ENCODE peak calls at places on chromosomes 7 and 10, in five cellular contexts. N, T, X, G and D are unnamed samples.

GRCh38 chr10:107561136-107561650 is 396.7 kb upstream of the SORCS1 start:
- DNase-seq in N (no peak), T (no peak), X (no peak), G (no peak), D (no peak)

GRCh38 chr7:135728136-135728669 is at the start of gene SLC13A4:
- DNase-seq in N (no peak), T (no peak), X (no peak), G (no peak), D (no peak)

GRCh38 chr7:1536105-1536767 is 5.7 kb downstream of the MAFK start:
- DNase-seq in N (no peak), T (no peak), X (peak; percentile 55), G (no peak), D (no peak)

GRCh38 chr7:44515595-44516268 is 25.3 kb upstream of the NUDCD3 start:
- DNase-seq in N (no peak), T (no peak), X (no peak), G (no peak), D (no peak)

GRCh38 chr10:34575882-34576281 is 239.2 kb downstream of the PARD3 start:
- DNase-seq in N (no peak), T (peak; percentile 34), X (no peak), G (no peak), D (no peak)

GRCh38 chr7:84139986-84140729 is 54.4 kb downstream of the SEMA3A start:
- DNase-seq in N (no peak), T (peak; percentile 28), X (no peak), G (no peak), D (no peak)

GRCh38 chr10:84845628-84846261 is 517.4 kb downstream of the CCSER2 start:
- DNase-seq in N (no peak), T (no peak), X (no peak), G (peak; percentile 53), D (peak; percentile 85)

GRCh38 chr10:1754506-1755177 is 17.3 kb upstream of the ADARB2 start:
- DNase-seq in N (no peak), T (no peak), X (no peak), G (no peak), D (no peak)

GRCh38 chr7:90999989-91000979 is 263.9 kb upstream of the FZD1 start:
- DNase-seq in N (no peak), T (peak; percentile 30), X (no peak), G (no peak), D (peak; percentile 28)

GRCh38 chr7:131835141-131835540 is 278.7 kb upstream of the PODXL start:
- DNase-seq in N (no peak), T (no peak), X (no peak), G (no peak), D (no peak)

GRCh38 chr7:22563621-22564241 is 63.7 kb upstream of the STEAP1B start:
- DNase-seq in N (no peak), T (peak; percentile 20), X (no peak), G (no peak), D (peak; percentile 72)

GRCh38 chr10:102170602-102171001 is 18.4 kb downstream of the NOLC1 start:
- DNase-seq in N (no peak), T (no peak), X (no peak), G (no peak), D (no peak)

GRCh38 chr7:124812764-124813163 is 47.2 kb upstream of the GPR37 start:
- DNase-seq in N (no peak), T (no peak), X (no peak), G (no peak), D (no peak)

GRCh38 chr7:30206466-30206865 is 71.7 kb downstream of the MTURN start:
- DNase-seq in N (no peak), T (peak; percentile 31), X (no peak), G (peak; percentile 59), D (peak; percentile 70)

GRCh38 chr7:17030559-17030958 is 148.8 kb upstream of the AGR3 start:
- DNase-seq in N (no peak), T (no peak), X (no peak), G (no peak), D (no peak)

GRCh38 chr10:94403034-94403822 is 887 bp downstream of the TBC1D12 start:
- DNase-seq in N (no peak), T (peak; percentile 62), X (peak; percentile 30), G (peak; percentile 59), D (peak; percentile 87)

GRCh38 chr7:80584778-80585177 is 53.7 kb upstream of the CD36 start:
- DNase-seq in N (no peak), T (peak; percentile 82), X (no peak), G (peak; percentile 28), D (peak; percentile 45)

GRCh38 chr10:79438699-79439085 is 6.7 kb downstream of the ZCCHC24 start:
- DNase-seq in N (no peak), T (no peak), X (no peak), G (no peak), D (no peak)

GRCh38 chr7:127943541-127944521 is 87.4 kb downstream of the LRRC4 start:
- DNase-seq in N (no peak), T (no peak), X (peak; percentile 37), G (no peak), D (no peak)

GRCh38 chr7:151409555-151410404 is at the start of gene WDR86:
- DNase-seq in N (peak; percentile 31), T (no peak), X (no peak), G (no peak), D (no peak)

GRCh38 chr7:17233643-17234397 is 64.6 kb upstream of the AHR start:
- DNase-seq in N (peak; percentile 45), T (no peak), X (no peak), G (no peak), D (peak; percentile 74)

GRCh38 chr10:69352569-69353264 is 64.0 kb downstream of the TACR2 start:
- DNase-seq in N (no peak), T (peak; percentile 85), X (no peak), G (no peak), D (no peak)

GRCh38 chr10:31836569-31837406 is 91.8 kb downstream of the ARHGAP12 start:
- DNase-seq in N (no peak), T (peak; percentile 60), X (no peak), G (peak; percentile 67), D (peak; percentile 52)

GRCh38 chr7:50863053-50863452 is 80.4 kb upstream of the GRB10 start:
- DNase-seq in N (no peak), T (no peak), X (no peak), G (no peak), D (no peak)

GRCh38 chr7:17948503-17949238 is 8.4 kb upstream of the SNX13 start:
- DNase-seq in N (no peak), T (peak; percentile 20), X (no peak), G (no peak), D (no peak)

GRCh38 chr7:16915405-16915804 is 33.6 kb upstream of the AGR3 start:
- DNase-seq in N (no peak), T (peak; percentile 76), X (no peak), G (no peak), D (no peak)

GRCh38 chr7:78769551-78770101 is 683.8 kb downstream of the MAGI2 start:
- DNase-seq in N (no peak), T (no peak), X (no peak), G (no peak), D (no peak)